ENCODE peak calls at places on chromosomes 7 and 10, in seven cellular contexts. O is transverse colon, C is sigmoid colon, P is HL-60, B is GM23338, Z is stomach, Y is esophagus muscularis mucosa. J is an unnamed sample.
A peak's percentile ranks its signal among the peaks of the same experiment; 100 is the strongest.

GRCh38 chr7:131931368-131931767 is 374.9 kb upstream of the PODXL start:
- DNase-seq in O (no peak), C (no peak), P (no peak), B (no peak), Z (no peak), Y (no peak), J (no peak)

GRCh38 chr7:73717991-73718405 is 1.5 kb downstream of the STX1A start:
- DNase-seq in O (peak; percentile 56), C (no peak), P (peak; percentile 92), B (no peak), Z (no peak), Y (no peak), J (no peak)

GRCh38 chr10:788796-789748 is 99.6 kb upstream of the DIP2C start:
- DNase-seq in O (peak; percentile 82), C (peak; percentile 94), P (no peak), B (peak; percentile 85), Z (peak; percentile 83), Y (peak; percentile 92), J (peak; percentile 80)

GRCh38 chr10:124002391-124003069 is 90.9 kb downstream of the CHST15 start:
- DNase-seq in O (no peak), C (peak; percentile 52), P (no peak), B (no peak), Z (no peak), Y (peak; percentile 45), J (no peak)

GRCh38 chr7:5423844-5424688 is 432 bp upstream of the TNRC18 start:
- DNase-seq in O (peak; percentile 95), C (peak; percentile 98), P (peak; percentile 99), B (peak; percentile 98), Z (peak; percentile 96), Y (peak; percentile 100), J (peak; percentile 98)

GRCh38 chr7:80087051-80087767 is 47.4 kb upstream of the GNAI1 start:
- DNase-seq in O (no peak), C (no peak), P (no peak), B (no peak), Z (no peak), Y (no peak), J (no peak)

GRCh38 chr7:157686285-157686894 is 349.6 kb downstream of the DNAJB6 start:
- DNase-seq in O (no peak), C (no peak), P (no peak), B (no peak), Z (no peak), Y (no peak), J (no peak)

GRCh38 chr7:127769696-127770400 is 117.9 kb downstream of the SND1 start:
- DNase-seq in O (no peak), C (no peak), P (no peak), B (no peak), Z (no peak), Y (no peak), J (no peak)

GRCh38 chr7:2019693-2020511 is 212.8 kb downstream of the MAD1L1 start:
- DNase-seq in O (peak; percentile 41), C (peak; percentile 78), P (peak; percentile 71), B (no peak), Z (no peak), Y (no peak), J (no peak)

GRCh38 chr7:87316097-87316700 is 29.3 kb upstream of the CROT start:
- DNase-seq in O (no peak), C (no peak), P (no peak), B (no peak), Z (no peak), Y (no peak), J (no peak)

GRCh38 chr7:134771889-134772288 is 7.5 kb upstream of the CALD1 start:
- DNase-seq in O (no peak), C (no peak), P (no peak), B (no peak), Z (no peak), Y (no peak), J (no peak)

GRCh38 chr10:15123749-15124184 is 26.6 kb downstream of the RPP38 start:
- DNase-seq in O (no peak), C (no peak), P (no peak), B (no peak), Z (no peak), Y (no peak), J (peak; percentile 23)

GRCh38 chr7:115634633-115635032 is 395.9 kb downstream of the TFEC start:
- DNase-seq in O (no peak), C (no peak), P (no peak), B (no peak), Z (no peak), Y (no peak), J (no peak)

GRCh38 chr7:88789480-88790064 is 6.0 kb downstream of the TEX47 start:
- DNase-seq in O (no peak), C (no peak), P (no peak), B (peak; percentile 61), Z (no peak), Y (no peak), J (no peak)

GRCh38 chr7:129635300-129636029 is 23.9 kb downstream of the NRF1 start:
- DNase-seq in O (peak; percentile 59), C (peak; percentile 74), P (peak; percentile 84), B (peak; percentile 89), Z (peak; percentile 61), Y (no peak), J (peak; percentile 54)

GRCh38 chr7:80500325-80500724 is 11.5 kb downstream of the GNAT3 start:
- DNase-seq in O (no peak), C (no peak), P (no peak), B (no peak), Z (no peak), Y (no peak), J (no peak)

GRCh38 chr7:102318482-102318971 is 31.9 kb downstream of the SH2B2 start:
- DNase-seq in O (no peak), C (no peak), P (no peak), B (no peak), Z (peak; percentile 59), Y (no peak), J (no peak)

GRCh38 chr7:39172137-39172536 is 194.4 kb downstream of the POU6F2 start:
- DNase-seq in O (no peak), C (no peak), P (no peak), B (no peak), Z (no peak), Y (no peak), J (no peak)

GRCh38 chr7:150335101-150335773 is 6.2 kb downstream of the RARRES2 start:
- DNase-seq in O (no peak), C (no peak), P (no peak), B (peak; percentile 88), Z (no peak), Y (no peak), J (no peak)

GRCh38 chr10:122457934-122458333 is 3.4 kb upstream of the HTRA1 start:
- DNase-seq in O (no peak), C (no peak), P (no peak), B (no peak), Z (no peak), Y (no peak), J (no peak)

GRCh38 chr10:25175527-25176420 is 973 bp downstream of the GPR158 start:
- DNase-seq in O (peak; percentile 10), C (no peak), P (no peak), B (peak; percentile 66), Z (no peak), Y (no peak), J (peak; percentile 5)

GRCh38 chr10:108411181-108411580 is 1246.7 kb upstream of the SORCS1 start:
- DNase-seq in O (no peak), C (no peak), P (peak; percentile 84), B (no peak), Z (no peak), Y (no peak), J (no peak)

GRCh38 chr7:116180302-116180701 is 30.0 kb upstream of the TES start:
- DNase-seq in O (no peak), C (no peak), P (peak; percentile 46), B (peak; percentile 81), Z (no peak), Y (no peak), J (peak; percentile 21)

GRCh38 chr10:36634916-36635315 is 490.5 kb upstream of the ANKRD30A start:
- DNase-seq in O (no peak), C (no peak), P (no peak), B (no peak), Z (no peak), Y (no peak), J (no peak)

GRCh38 chr10:89062861-89063260 is 72.3 kb downstream of the FAS start:
- DNase-seq in O (no peak), C (no peak), P (no peak), B (no peak), Z (peak; percentile 26), Y (no peak), J (no peak)

DNA sequence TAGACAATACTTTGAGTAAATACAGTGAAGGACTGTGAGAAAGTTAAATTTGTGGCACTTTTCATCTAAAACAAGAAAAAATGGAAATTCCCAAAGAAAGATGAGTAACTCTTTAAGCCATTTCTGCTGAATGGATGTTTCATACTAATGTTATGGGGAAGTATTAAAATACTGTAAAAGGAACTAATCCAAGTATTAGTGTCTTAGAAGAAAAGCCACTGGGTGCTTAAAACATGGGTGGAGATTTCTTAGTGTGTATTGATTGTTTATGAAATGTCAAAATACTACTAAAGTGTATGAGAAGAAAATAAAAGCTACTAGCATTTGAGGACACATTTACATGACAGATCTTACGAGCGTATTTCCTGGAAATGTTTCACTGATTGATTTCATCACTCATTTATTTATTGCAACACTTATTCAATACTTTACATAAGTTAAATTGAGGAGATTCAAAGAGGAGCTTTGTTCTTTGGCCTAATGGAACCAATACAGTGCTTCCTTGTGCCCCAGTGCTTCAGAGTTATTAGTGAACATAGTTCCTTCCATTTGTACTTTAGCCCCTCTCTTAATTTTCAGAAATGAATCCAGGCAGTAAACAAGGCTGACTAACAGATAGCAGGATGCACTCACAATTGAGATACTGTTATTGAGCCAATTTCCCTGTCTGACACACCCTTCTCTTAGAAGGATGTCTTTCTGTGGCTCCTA is 155.5 kb upstream of the AHR start:
- DNase-seq in O (no peak), C (no peak), P (no peak), B (no peak), Z (no peak), Y (no peak), J (no peak)
- H3K27ac ChIP-seq in O (peak overlapping the region; percentile 41), C (peak overlapping the region; percentile 25), P (peak overlapping the region; percentile 10), B (no peak overlapping the region), Z (peak overlapping the region; percentile 5), Y (peak overlapping the region; percentile 28), J (no peak overlapping the region)

GRCh38 chr10:103745264-103746247 is 109.8 kb downstream of the SH3PXD2A start:
- DNase-seq in O (peak; percentile 28), C (no peak), P (peak; percentile 60), B (peak; percentile 46), Z (no peak), Y (no peak), J (peak; percentile 36)
- TF ChIP-seq POLR2AphosphoS5 in O (no peak), C (no peak), P (no peak), B (no peak), Z (no peak), Y (no peak), J (peak; percentile 16)

GRCh38 chr10:22690614-22691431 is 23.6 kb downstream of the PIP4K2A start:
- DNase-seq in O (no peak), C (no peak), P (no peak), B (peak; percentile 64), Z (no peak), Y (no peak), J (no peak)
- H3K4me3 ChIP-seq in O (no peak overlapping the region), C (no peak overlapping the region), P (no peak overlapping the region), B (peak overlapping the region; percentile 15), Z (no peak overlapping the region), Y (no peak overlapping the region), J (no peak overlapping the region)

DNA sequence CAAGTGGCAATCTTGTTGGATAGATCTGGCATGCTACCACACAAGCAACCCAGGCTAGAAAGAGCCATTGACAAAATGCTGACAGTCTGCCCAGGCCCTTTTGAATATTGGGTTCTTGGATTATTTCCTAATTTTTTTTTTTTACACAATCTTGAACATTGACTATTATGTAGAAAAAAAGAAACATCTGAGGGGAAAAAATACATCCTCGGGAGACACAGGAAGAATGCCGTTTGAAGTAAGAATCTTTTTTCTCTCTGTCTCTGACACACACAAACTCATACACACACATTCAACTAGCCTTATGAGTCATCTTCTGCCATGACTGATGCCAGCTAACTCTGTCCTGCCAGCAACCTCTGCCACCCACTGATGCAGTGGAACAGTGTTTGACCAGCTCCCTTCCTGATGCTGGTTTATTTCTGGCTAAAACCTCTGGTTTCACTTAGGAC is 47.2 kb downstream of the SORBS1 start:
- DNase-seq in O (no peak), C (peak; percentile 86), P (no peak), B (no peak), Z (peak; percentile 65), Y (no peak), J (peak; percentile 39)
- H3K27ac ChIP-seq in O (peak overlapping the region; percentile 90), C (peak overlapping the region; percentile 96), P (no peak overlapping the region), B (no peak overlapping the region), Z (peak overlapping the region; percentile 95), Y (peak overlapping the region; percentile 95), J (peak overlapping the region; percentile 74)